ENCODE peak calls at places on chromosomes 1 and 21, in six cellular contexts. M is psoas muscle; G is CD4-positive, alpha-beta T cell; I is right cardiac atrium; Y is GM18507; Z is GM12892. T is an unnamed sample.

GRCh38 chr1:72986591-72987290 is 704.4 kb upstream of the NEGR1 start:
- DNase-seq in G (no peak), M (no peak), Z (no peak), I (no peak), Y (no peak), T (no peak)

GRCh38 chr1:211639500-211640361 is 35.7 kb downstream of the NEK2 start:
- DNase-seq in I (no peak), M (no peak), Z (no peak), Y (no peak), G (no peak), T (no peak)

GRCh38 chr1:210292276-210292851 is 36.3 kb upstream of the HHAT start:
- DNase-seq in Z (peak), Y (no peak), M (peak), G (peak), I (peak), T (peak)

GRCh38 chr1:31961536-31961935 is 23.4 kb upstream of the PTP4A2 start:
- DNase-seq in Y (no peak), G (no peak), Z (no peak), I (no peak), M (no peak), T (no peak)

GRCh38 chr1:50611675-50612074 is 188.4 kb upstream of the DMRTA2 start:
- DNase-seq in Z (no peak), M (no peak), G (no peak), Y (no peak), I (no peak), T (no peak)

GRCh38 chr1:81477704-81478103 is 323.0 kb upstream of the ADGRL2 start:
- DNase-seq in Z (no peak), M (no peak), I (no peak), Y (no peak), G (no peak), T (no peak)

GRCh38 chr1:228369608-228370438 is 36.8 kb downstream of the TRIM11 start:
- DNase-seq in G (no peak), Z (peak), Y (no peak), M (no peak), I (peak), T (peak)

GRCh38 chr1:22414244-22414751 is 37.4 kb upstream of the ZBTB40 start:
- DNase-seq in G (no peak), I (no peak), M (no peak), Z (no peak), Y (no peak), T (no peak)

GRCh38 chr21:27802816-27803475 is 836.1 kb upstream of the ADAMTS5 start:
- DNase-seq in Y (no peak), Z (no peak), M (no peak), I (no peak), G (no peak), T (no peak)

GRCh38 chr1:245751671-245752070 is 596.9 kb downstream of the KIF26B start:
- DNase-seq in Y (no peak), M (no peak), I (no peak), Z (no peak), G (no peak), T (no peak)

GRCh38 chr1:109783436-109783835 is 19.7 kb upstream of the EPS8L3 start:
- DNase-seq in G (no peak), I (peak), M (no peak), Z (no peak), Y (no peak), T (no peak)

GRCh38 chr1:50425376-50426107 is 2.3 kb upstream of the DMRTA2 start:
- DNase-seq in I (no peak), Y (no peak), G (no peak), Z (no peak), M (no peak), T (no peak)

GRCh38 chr1:106439475-106439874 is 617.0 kb upstream of the PRMT6 start:
- DNase-seq in G (no peak), I (no peak), Z (no peak), Y (no peak), M (no peak), T (no peak)

GRCh38 chr1:175099916-175100315 is 32.3 kb downstream of the TNN start:
- DNase-seq in M (no peak), I (no peak), G (no peak), Y (no peak), Z (no peak), T (no peak)

GRCh38 chr1:204358605-204359004 is 1.1 kb downstream of the PLEKHA6 start:
- DNase-seq in M (no peak), G (no peak), Z (no peak), Y (no peak), I (no peak), T (no peak)

GRCh38 chr1:43227138-43227836 is 42.5 kb upstream of the TMEM125 start:
- DNase-seq in I (peak), M (peak), Y (peak), Z (peak), G (peak), T (peak)

GRCh38 chr1:162087118-162087517 is 17.6 kb downstream of the NOS1AP start:
- DNase-seq in I (no peak), G (no peak), Z (no peak), Y (no peak), M (no peak), T (no peak)

GRCh38 chr1:60483471-60483870 is 409.9 kb upstream of the C1orf87 start:
- DNase-seq in G (no peak), Y (no peak), I (no peak), Z (no peak), M (no peak), T (no peak)

GRCh38 chr1:35334485-35334884 is 66.0 kb downstream of the ZMYM4 start:
- DNase-seq in Y (no peak), G (no peak), M (no peak), Z (no peak), I (no peak), T (no peak)

GRCh38 chr1:171940373-171940772 is 99.1 kb downstream of the DNM3 start:
- DNase-seq in G (no peak), I (no peak), M (no peak), Z (no peak), Y (no peak), T (no peak)

GRCh38 chr1:203557958-203558760 is 64.2 kb downstream of the OPTC start:
- DNase-seq in Y (no peak), I (peak), M (peak), G (no peak), Z (no peak), T (peak)

T was measured in left lung.